ENCODE peak calls at places on chromosomes 6 and 20, in seven cellular contexts. Z is mesenchymal stem cell, O is trophoblast cell, H is IMR-90, D is neuronal stem cell, E is H1, F is mesendoderm. A is an unnamed sample.

GRCh38 chr20:2006452-2007381 is 12.9 kb upstream of the PDYN start:
- DNase-seq in D (peak), O (peak), F (peak), Z (peak), H (peak), E (no peak), A (peak)

GRCh38 chr6:15521516-15521915 is 141.3 kb downstream of the DTNBP1 start:
- DNase-seq in E (no peak), Z (no peak), F (no peak), H (no peak), D (no peak), O (no peak), A (no peak)

GRCh38 chr20:64212750-64213149 is 42.8 kb upstream of the PCMTD2 start:
- DNase-seq in D (no peak), Z (peak), F (no peak), O (no peak), E (no peak), H (peak), A (no peak)

GRCh38 chr20:63122626-63123025 is 93.3 kb downstream of the YTHDF1 start:
- DNase-seq in F (no peak), E (no peak), O (no peak), Z (no peak), H (no peak), D (no peak), A (no peak)

GRCh38 chr20:62928246-62928939 is 2.1 kb upstream of the DIDO1 start:
- DNase-seq in O (no peak), H (no peak), D (no peak), F (peak), Z (peak), E (no peak), A (peak)

GRCh38 chr20:4102381-4102780 is 87.0 kb upstream of the RNF24 start:
- DNase-seq in F (no peak), E (no peak), D (no peak), Z (no peak), H (peak), O (no peak), A (no peak)

GRCh38 chr6:89433637-89434499 is 916 bp downstream of the ANKRD6 start:
- DNase-seq in O (peak), E (no peak), H (no peak), F (peak), Z (no peak), D (no peak), A (no peak)

GRCh38 chr6:151440930-151441329 is 11.0 kb downstream of the RMND1 start:
- DNase-seq in F (no peak), E (no peak), H (peak), O (no peak), Z (peak), D (no peak), A (no peak)

GRCh38 chr20:3563548-3564177 is 92.8 kb downstream of the ATRN start:
- DNase-seq in H (peak), E (no peak), Z (peak), D (peak), O (peak), F (peak), A (no peak)

GRCh38 chr6:113719056-113719455 is 138.1 kb upstream of the MARCKS start:
- DNase-seq in D (no peak), O (peak), H (peak), F (peak), E (no peak), Z (peak), A (no peak)

GRCh38 chr6:12958052-12958706 is 241.6 kb downstream of the PHACTR1 start:
- DNase-seq in D (no peak), F (peak), E (no peak), H (no peak), O (no peak), Z (peak), A (no peak)

GRCh38 chr20:20699144-20699543 is 13.3 kb downstream of the RALGAPA2 start:
- DNase-seq in E (no peak), D (no peak), O (no peak), Z (no peak), F (no peak), H (no peak), A (no peak)

GRCh38 chr20:34998331-34998950 is 42.8 kb downstream of the MYH7B start:
- DNase-seq in F (peak), H (no peak), D (no peak), E (no peak), O (no peak), Z (no peak), A (peak)

GRCh38 chr6:35188886-35189285 is 24.9 kb upstream of the SCUBE3 start:
- DNase-seq in D (no peak), E (no peak), Z (no peak), F (no peak), H (no peak), O (no peak), A (no peak)

GRCh38 chr6:37204014-37204751 is 34.2 kb downstream of the PIM1 start:
- DNase-seq in D (no peak), E (no peak), Z (peak), O (no peak), H (peak), F (no peak), A (no peak)

GRCh38 chr6:130152908-130153510 is 69.7 kb downstream of the SAMD3 start:
- DNase-seq in F (no peak), O (no peak), H (no peak), D (no peak), E (no peak), Z (no peak), A (no peak)

GRCh38 chr6:90168693-90169131 is 127.9 kb downstream of the BACH2 start:
- DNase-seq in O (no peak), Z (peak), H (peak), D (no peak), E (no peak), F (no peak), A (no peak)

GRCh38 chr20:44736170-44737021 is 9.3 kb upstream of the KCNK15 start:
- DNase-seq in O (peak), F (peak), E (peak), H (peak), Z (peak), D (peak), A (peak)

GRCh38 chr6:152428126-152428525 is 209.0 kb downstream of the SYNE1 start:
- DNase-seq in H (peak), E (peak), D (no peak), O (no peak), Z (no peak), F (peak), A (peak)

GRCh38 chr6:151313060-151313459 is 73.3 kb downstream of the AKAP12 start:
- DNase-seq in Z (no peak), H (no peak), O (no peak), D (no peak), F (peak), E (no peak), A (peak)

GRCh38 chr20:24764027-24764797 is 184.9 kb upstream of the CST7 start:
- DNase-seq in H (no peak), F (no peak), E (no peak), D (no peak), O (no peak), Z (no peak), A (peak)

GRCh38 chr6:46715106-46715505 is 20.1 kb downstream of the PLA2G7 start:
- DNase-seq in H (no peak), D (no peak), F (no peak), E (no peak), O (no peak), Z (no peak), A (no peak)

GRCh38 chr6:68196645-68197044 is 438.4 kb upstream of the ADGRB3 start:
- DNase-seq in F (peak), H (no peak), D (no peak), Z (no peak), O (no peak), E (no peak), A (no peak)

GRCh38 chr20:3846378-3846739 is 275 bp upstream of the MAVS start:
- DNase-seq in F (no peak), D (no peak), O (no peak), H (no peak), Z (no peak), E (no peak), A (no peak)

GRCh38 chr20:49306903-49307336 is 29.1 kb upstream of the ZNFX1 start:
- DNase-seq in O (no peak), H (no peak), F (no peak), Z (no peak), E (no peak), D (no peak), A (no peak)

GRCh38 chr6:169689247-169689646 is 12.6 kb downstream of the WDR27 start:
- DNase-seq in D (no peak), Z (peak), O (peak), F (no peak), E (no peak), H (peak), A (no peak)

GRCh38 chr6:16677458-16677857 is 83.8 kb downstream of the ATXN1 start:
- DNase-seq in Z (peak), F (peak), O (no peak), D (no peak), E (no peak), H (no peak), A (no peak)

GRCh38 chr20:35618372-35619131 is 2.9 kb downstream of the SPAG4 start:
- DNase-seq in E (no peak), O (peak), F (no peak), H (peak), D (no peak), Z (peak), A (peak)

GRCh38 chr20:56373942-56374341 is 15.2 kb downstream of the FAM210B start:
- DNase-seq in F (no peak), Z (peak), D (no peak), E (no peak), O (no peak), H (peak), A (no peak)

GRCh38 chr6:14596410-14596809 is 478.8 kb downstream of the CD83 start:
- DNase-seq in H (peak), E (no peak), O (peak), Z (peak), F (peak), D (no peak), A (no peak)

GRCh38 chr20:31908424-31908823 is 38.0 kb downstream of the TTLL9 start:
- DNase-seq in D (no peak), O (no peak), H (no peak), E (no peak), F (no peak), Z (no peak), A (no peak)

GRCh38 chr6:42808492-42809483 is 26.9 kb downstream of the BICRAL start:
- DNase-seq in O (no peak), Z (no peak), F (no peak), H (no peak), E (no peak), D (no peak), A (no peak)

GRCh38 chr20:51731771-51732453 is 36.3 kb downstream of the ATP9A start:
- DNase-seq in F (no peak), O (no peak), H (peak), D (no peak), Z (peak), E (no peak), A (no peak)

GRCh38 chr20:38872491-38873049 is 53.6 kb upstream of the FAM83D start:
- DNase-seq in E (no peak), Z (no peak), F (no peak), H (no peak), O (no peak), D (no peak), A (no peak)

GRCh38 chr6:1244941-1245340 is 67.0 kb upstream of the FOXQ1 start:
- DNase-seq in E (no peak), F (no peak), D (no peak), H (no peak), Z (no peak), O (peak), A (no peak)

GRCh38 chr6:107448776-107449175 is 10.6 kb downstream of the PDSS2 start:
- DNase-seq in F (no peak), O (no peak), D (no peak), Z (no peak), E (no peak), H (no peak), A (no peak)

GRCh38 chr6:22873531-22874136 is 304.3 kb downstream of the HDGFL1 start:
- DNase-seq in D (no peak), H (peak), E (no peak), O (no peak), Z (no peak), F (no peak), A (no peak)

GRCh38 chr6:130903007-130903406 is 75.8 kb downstream of the SMLR1 start:
- DNase-seq in E (no peak), D (peak), O (no peak), Z (no peak), F (no peak), H (no peak), A (no peak)

GRCh38 chr6:85451586-85452306 is 1.9 kb downstream of the NT5E start:
- DNase-seq in F (no peak), D (no peak), H (no peak), E (no peak), O (no peak), Z (peak), A (no peak)

GRCh38 chr6:85449818-85450577 is at the start of gene NT5E:
- DNase-seq in O (peak), D (peak), E (no peak), Z (peak), H (peak), F (peak), A (peak)

GRCh38 chr6:85452441-85452881 is 2.6 kb downstream of the NT5E start:
- DNase-seq in F (no peak), H (peak), E (no peak), O (no peak), D (no peak), Z (peak), A (no peak)

GRCh38 chr6:85449388-85449817 is 480 bp upstream of the NT5E start:
- DNase-seq in Z (peak), F (peak), H (peak), E (no peak), O (no peak), D (peak), A (peak)

GRCh38 chr6:85450578-85450884 is 648 bp downstream of the NT5E start:
- DNase-seq in D (peak), E (no peak), F (no peak), H (no peak), O (no peak), Z (peak), A (no peak)
- H3K23ac ChIP-seq in D (peak), E (no peak), F (peak), H (peak), O (no peak), Z (peak), A (no peak)

GRCh38 chr20:10987651-10988383 is 314.0 kb upstream of the JAG1 start:
- DNase-seq in E (no peak), O (no peak), Z (no peak), H (peak), F (no peak), D (no peak), A (no peak)

GRCh38 chr20:10984899-10985298 is 311.1 kb upstream of the JAG1 start:
- DNase-seq in E (no peak), O (no peak), D (no peak), F (no peak), Z (peak), H (no peak), A (no peak)

GRCh38 chr20:10984294-10984693 is 310.5 kb upstream of the JAG1 start:
- DNase-seq in H (no peak), E (no peak), F (no peak), Z (no peak), D (no peak), O (no peak), A (no peak)

GRCh38 chr20:10986586-10986985 is 312.8 kb upstream of the JAG1 start:
- DNase-seq in F (no peak), Z (no peak), H (peak), E (no peak), O (no peak), D (no peak), A (no peak)

GRCh38 chr20:10985536-10985935 is 311.7 kb upstream of the JAG1 start:
- DNase-seq in Z (peak), E (no peak), D (no peak), O (no peak), H (peak), F (no peak), A (no peak)
- H3K23ac ChIP-seq in Z (no peak), E (no peak), D (no peak), O (no peak), H (no peak), F (no peak), A (no peak)

GRCh38 chr6:133595076-133595868 is 293.6 kb upstream of the TCF21 start:
- DNase-seq in D (no peak), H (peak), E (no peak), O (no peak), Z (peak), F (no peak), A (no peak)
- H3K23ac ChIP-seq in D (no peak), H (peak), E (no peak), O (no peak), Z (no peak), F (no peak), A (no peak)

GRCh38 chr6:105896052-105896820 is 189.9 kb upstream of the PRDM1 start:
- DNase-seq in F (peak), H (peak), D (no peak), O (no peak), E (no peak), Z (no peak), A (no peak)
- H3K23ac ChIP-seq in F (no peak), H (no peak), D (no peak), O (no peak), E (no peak), Z (no peak), A (no peak)

GRCh38 chr6:102944475-102944874 is 1551.0 kb downstream of the GRIK2 start:
- DNase-seq in H (no peak), Z (no peak), O (no peak), F (no peak), D (no peak), E (no peak), A (no peak)
- H3K23ac ChIP-seq in H (no peak), Z (no peak), O (no peak), F (no peak), D (no peak), E (no peak), A (no peak)

GRCh38 chr6:143973097-143973979 is 34.7 kb downstream of the PLAGL1 start:
- DNase-seq in Z (peak), F (peak), O (no peak), E (peak), H (no peak), D (peak), A (peak)
- H3K23ac ChIP-seq in Z (no peak), F (no peak), O (no peak), E (no peak), H (no peak), D (no peak), A (no peak)

GRCh38 chr6:69758214-69758613 is 38.6 kb downstream of the LMBRD1 start:
- DNase-seq in Z (no peak), F (no peak), E (no peak), H (no peak), D (no peak), O (no peak), A (no peak)

GRCh38 chr6:69768664-69769063 is 28.1 kb downstream of the LMBRD1 start:
- DNase-seq in D (no peak), Z (no peak), O (no peak), E (no peak), F (no peak), H (no peak), A (no peak)

GRCh38 chr6:69763763-69764162 is 33.0 kb downstream of the LMBRD1 start:
- DNase-seq in O (no peak), F (no peak), E (no peak), H (no peak), D (no peak), Z (no peak), A (no peak)
- H3K23ac ChIP-seq in O (no peak), F (no peak), E (no peak), H (no peak), D (no peak), Z (no peak), A (no peak)

DNA sequence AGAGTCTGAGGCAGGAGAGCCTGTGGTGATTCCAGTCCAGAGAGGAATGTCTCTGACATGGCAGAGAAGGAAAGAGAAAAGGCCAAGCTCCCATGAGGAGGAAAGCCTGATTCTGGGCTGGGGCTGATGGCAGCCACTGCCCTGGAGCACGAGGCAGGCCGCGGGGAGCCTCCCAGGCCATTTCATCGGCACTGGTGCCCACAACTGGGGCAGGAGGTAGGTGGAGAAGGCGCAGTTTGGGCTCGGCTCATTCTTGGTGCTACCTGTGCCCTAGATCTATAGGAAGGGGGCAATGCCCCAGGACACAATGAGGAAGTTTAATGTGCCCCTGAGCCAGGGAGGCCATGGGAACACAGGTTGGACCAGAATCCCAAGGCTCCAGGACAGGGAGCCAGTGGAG is 2.6 kb upstream of the TREML1 start:
- DNase-seq in D (no peak), Z (no peak), H (no peak), F (no peak), O (no peak), E (no peak), A (no peak)
- H3K23ac ChIP-seq in D (peak), Z (no peak), H (no peak), F (no peak), O (no peak), E (no peak), A (no peak)

DNA sequence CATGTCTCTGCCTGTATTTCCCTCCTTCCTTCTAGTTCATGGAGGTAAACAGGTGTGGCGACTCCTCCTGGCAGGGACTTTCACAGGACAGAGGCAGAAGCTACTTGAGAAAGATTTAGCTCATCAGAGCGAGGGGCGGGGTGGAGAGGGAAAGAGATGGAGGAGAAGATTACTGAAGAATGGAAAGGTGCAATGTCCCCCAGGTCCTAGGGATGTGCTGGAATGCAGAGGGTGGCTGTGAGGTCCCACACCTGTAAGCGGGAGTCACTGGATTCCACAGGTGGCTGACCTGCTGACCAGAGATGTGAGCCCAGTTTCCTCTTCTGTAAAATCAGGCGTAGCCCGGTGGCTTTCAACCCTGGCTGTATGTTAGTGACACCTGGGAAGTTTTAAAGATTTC is 199.2 kb upstream of the SULF2 start:
- DNase-seq in Z (no peak), D (no peak), F (no peak), H (no peak), O (peak), E (no peak), A (no peak)
- H3K23ac ChIP-seq in Z (no peak), D (no peak), F (no peak), H (no peak), O (no peak), E (no peak), A (no peak)

DNA sequence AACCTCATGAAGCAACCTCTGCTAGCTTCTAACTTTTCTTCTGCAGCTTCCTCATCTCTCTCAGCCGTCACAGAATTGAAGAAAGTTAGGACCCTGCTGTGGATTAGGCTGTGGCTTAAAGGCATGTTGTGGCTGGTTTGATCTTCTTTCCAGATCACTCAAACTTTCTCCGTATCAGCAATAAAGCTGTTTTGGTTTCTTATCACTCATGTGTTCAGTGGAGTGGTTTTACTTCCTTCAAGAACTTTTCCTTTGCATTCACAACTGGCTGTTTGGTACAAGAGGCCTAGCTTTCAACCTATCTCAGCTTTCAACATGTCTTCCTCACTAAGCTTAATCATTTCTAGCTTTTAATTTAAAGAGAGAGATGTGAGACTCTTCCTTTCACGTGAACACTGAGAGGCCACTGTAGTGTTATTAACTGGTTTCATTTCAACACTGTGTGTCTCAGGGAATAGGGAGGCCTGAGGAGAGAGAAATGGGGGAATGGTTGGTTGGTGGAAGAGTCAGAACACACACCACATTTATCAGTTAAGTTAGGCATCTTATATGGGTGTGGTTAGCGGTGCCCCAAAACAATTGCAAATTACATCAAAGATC is 17.2 kb downstream of the ZSCAN23 start:
- DNase-seq in H (no peak), O (no peak), D (no peak), Z (no peak), F (no peak), E (no peak), A (no peak)
- H3K23ac ChIP-seq in H (no peak), O (no peak), D (no peak), Z (no peak), F (no peak), E (no peak), A (no peak)

A was measured in H9.